ENCODE peak calls at places on chromosome 22, in six cellular contexts. W is IMR-90, G is tibial artery, P is heart left ventricle, Z is heart right ventricle, A is GM12878. C is an unnamed sample.

GRCh38 chr22:27794244-27794643 is 7.3 kb downstream of the MN1 start:
- DNase-seq in W (no peak), G (no peak), P (no peak), Z (no peak), A (no peak), C (no peak)

GRCh38 chr22:31124811-31125465 is 2.2 kb downstream of the INPP5J start:
- DNase-seq in W (no peak), G (no peak), P (no peak), Z (no peak), A (no peak), C (no peak)

GRCh38 chr22:32909561-32910348 is 108.2 kb downstream of the TIMP3 start:
- DNase-seq in W (no peak), G (no peak), P (no peak), Z (no peak), A (no peak), C (no peak)

GRCh38 chr22:29636751-29637150 is 33.3 kb downstream of the NF2 start:
- DNase-seq in W (no peak), G (no peak), P (no peak), Z (no peak), A (no peak), C (no peak)

GRCh38 chr22:30903876-30904460 is 64.6 kb downstream of the MORC2 start:
- DNase-seq in W (no peak), G (no peak), P (no peak), Z (no peak), A (no peak), C (peak; percentile 6)

GRCh38 chr22:29480512-29481264 is 670 bp downstream of the NEFH start:
- DNase-seq in W (peak; percentile 56), G (no peak), P (no peak), Z (no peak), A (peak; percentile 11), C (no peak)

GRCh38 chr22:25021976-25022711 is 69.6 kb downstream of the KIAA1671 start:
- DNase-seq in W (no peak), G (no peak), P (no peak), Z (no peak), A (no peak), C (no peak)

GRCh38 chr22:32531955-32532818 is 57.6 kb downstream of the FBXO7 start:
- DNase-seq in W (peak; percentile 93), G (peak; percentile 89), P (peak; percentile 93), Z (peak; percentile 93), A (no peak), C (peak; percentile 57)

GRCh38 chr22:39139933-39140332 is 12.5 kb downstream of the CBX7 start:
- DNase-seq in W (no peak), G (no peak), P (no peak), Z (no peak), A (no peak), C (no peak)

GRCh38 chr22:32576553-32577255 is 102.1 kb downstream of the FBXO7 start:
- DNase-seq in W (no peak), G (no peak), P (no peak), Z (no peak), A (no peak), C (no peak)

GRCh38 chr22:29314537-29315285 is 786 bp downstream of the RASL10A start:
- DNase-seq in W (no peak), G (peak; percentile 64), P (no peak), Z (no peak), A (no peak), C (peak; percentile 62)

GRCh38 chr22:34781676-34782075 is 284.3 kb upstream of the ISX start:
- DNase-seq in W (no peak), G (no peak), P (no peak), Z (no peak), A (no peak), C (no peak)

GRCh38 chr22:25081409-25081824 is 118.2 kb upstream of the CRYBB3 start:
- DNase-seq in W (peak; percentile 4), G (no peak), P (no peak), Z (no peak), A (no peak), C (peak; percentile 65)

GRCh38 chr22:32587449-32587848 is 112.8 kb downstream of the FBXO7 start:
- DNase-seq in W (no peak), G (no peak), P (no peak), Z (no peak), A (no peak), C (no peak)

GRCh38 chr22:47801541-47802245 is 1039.2 kb downstream of the TBC1D22A start:
- DNase-seq in W (no peak), G (no peak), P (no peak), Z (no peak), A (no peak), C (no peak)
- H3K9me3 ChIP-seq in W (peaks cover 40% of the 10 kb centered on the region), G (no peaks in the 10 kb centered on the region), P (peaks cover 4% of the 10 kb centered on the region), Z (peaks cover 18% of the 10 kb centered on the region), A (no peaks in the 10 kb centered on the region), C (no peaks in the 10 kb centered on the region)

GRCh38 chr22:46681010-46681409 is 57.0 kb downstream of the CERK start:
- DNase-seq in W (no peak), G (no peak), P (no peak), Z (no peak), A (no peak), C (no peak)
- H3K4me1 ChIP-seq in W (peaks cover 14% of the 10 kb centered on the region), G (peaks cover 15% of the 10 kb centered on the region), P (peaks cover 41% of the 10 kb centered on the region), Z (peaks cover 67% of the 10 kb centered on the region), A (peaks cover 24% of the 10 kb centered on the region), C (peaks cover 23% of the 10 kb centered on the region)

GRCh38 chr22:50542416-50542927 is 3.2 kb upstream of the KLHDC7B start:
- DNase-seq in W (no peak), G (no peak), P (no peak), Z (no peak), A (peak; percentile 93), C (peak; percentile 59)
- TF ChIP-seq CTCF in W (no peak), G (no peak), P (no peak), Z (no peak), A (peak; percentile 21), C (no peak)

DNA sequence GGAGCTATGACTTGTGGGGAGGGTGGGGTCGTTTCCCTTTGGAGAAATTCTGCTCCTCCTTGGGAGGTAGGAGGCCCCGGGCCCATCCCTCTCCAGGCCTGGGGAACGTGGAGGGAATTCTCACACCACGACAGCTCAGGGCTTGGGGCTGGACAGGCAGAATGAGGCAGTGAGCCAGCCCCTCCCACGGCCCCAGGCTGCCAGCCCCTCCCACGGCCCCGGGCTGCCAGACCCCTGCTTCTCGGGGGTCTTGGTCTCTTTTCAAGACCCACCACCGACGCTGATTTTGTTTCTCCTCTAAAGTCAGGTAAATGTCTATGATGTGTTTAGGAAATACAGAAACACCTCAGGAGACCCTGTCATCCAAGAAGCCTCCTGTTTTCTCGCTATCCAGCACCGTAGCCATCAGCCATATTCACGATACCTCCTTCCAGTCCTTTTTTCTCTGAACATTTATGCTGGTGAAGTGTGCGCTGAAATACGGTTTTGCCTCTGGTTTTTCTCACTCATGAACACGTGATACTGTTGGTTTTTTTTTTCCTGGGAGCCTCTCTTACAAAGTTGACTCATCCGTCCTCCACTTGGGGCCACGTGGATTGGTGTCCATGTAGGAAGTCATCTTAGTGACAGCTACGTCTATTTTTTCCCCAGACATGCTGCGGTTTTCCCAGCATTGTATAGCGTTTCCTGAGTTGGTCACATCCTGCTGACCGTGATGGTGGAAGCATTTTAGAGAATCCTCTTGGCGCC is 1219.6 kb downstream of the BRD1 start:
- DNase-seq in W (no peak), G (no peak), P (no peak), Z (no peak), A (no peak), C (no peak)
- H3K9me3 ChIP-seq in W (peaks cover 66% of the 10 kb centered on the region), G (no peaks in the 10 kb centered on the region), P (no peaks in the 10 kb centered on the region), Z (peaks cover 17% of the 10 kb centered on the region), A (no peaks in the 10 kb centered on the region), C (no peaks in the 10 kb centered on the region)

GRCh38 chr22:44746061-44746789 is 6.2 kb upstream of the ARHGAP8 start:
- DNase-seq in W (no peak), G (no peak), P (no peak), Z (no peak), A (no peak), C (no peak)

GRCh38 chr22:44748524-44748923 is 3.9 kb upstream of the ARHGAP8 start:
- DNase-seq in W (no peak), G (no peak), P (no peak), Z (no peak), A (no peak), C (peak; percentile 20)

GRCh38 chr22:44750481-44750880 is 1.9 kb upstream of the ARHGAP8 start:
- DNase-seq in W (no peak), G (no peak), P (no peak), Z (no peak), A (no peak), C (no peak)

GRCh38 chr22:44743804-44744211 is 8.6 kb upstream of the ARHGAP8 start:
- DNase-seq in W (peak; percentile 80), G (no peak), P (no peak), Z (no peak), A (no peak), C (no peak)

GRCh38 chr22:44746836-44747519 is 5.4 kb upstream of the ARHGAP8 start:
- DNase-seq in W (peak; percentile 69), G (no peak), P (no peak), Z (no peak), A (no peak), C (peak; percentile 79)
- H3K4me1 ChIP-seq in W (peaks cover 20% of the 10 kb centered on the region), G (no peaks in the 10 kb centered on the region), P (no peaks in the 10 kb centered on the region), Z (no peaks in the 10 kb centered on the region), A (no peaks in the 10 kb centered on the region), C (peaks cover 27% of the 10 kb centered on the region)

DNA sequence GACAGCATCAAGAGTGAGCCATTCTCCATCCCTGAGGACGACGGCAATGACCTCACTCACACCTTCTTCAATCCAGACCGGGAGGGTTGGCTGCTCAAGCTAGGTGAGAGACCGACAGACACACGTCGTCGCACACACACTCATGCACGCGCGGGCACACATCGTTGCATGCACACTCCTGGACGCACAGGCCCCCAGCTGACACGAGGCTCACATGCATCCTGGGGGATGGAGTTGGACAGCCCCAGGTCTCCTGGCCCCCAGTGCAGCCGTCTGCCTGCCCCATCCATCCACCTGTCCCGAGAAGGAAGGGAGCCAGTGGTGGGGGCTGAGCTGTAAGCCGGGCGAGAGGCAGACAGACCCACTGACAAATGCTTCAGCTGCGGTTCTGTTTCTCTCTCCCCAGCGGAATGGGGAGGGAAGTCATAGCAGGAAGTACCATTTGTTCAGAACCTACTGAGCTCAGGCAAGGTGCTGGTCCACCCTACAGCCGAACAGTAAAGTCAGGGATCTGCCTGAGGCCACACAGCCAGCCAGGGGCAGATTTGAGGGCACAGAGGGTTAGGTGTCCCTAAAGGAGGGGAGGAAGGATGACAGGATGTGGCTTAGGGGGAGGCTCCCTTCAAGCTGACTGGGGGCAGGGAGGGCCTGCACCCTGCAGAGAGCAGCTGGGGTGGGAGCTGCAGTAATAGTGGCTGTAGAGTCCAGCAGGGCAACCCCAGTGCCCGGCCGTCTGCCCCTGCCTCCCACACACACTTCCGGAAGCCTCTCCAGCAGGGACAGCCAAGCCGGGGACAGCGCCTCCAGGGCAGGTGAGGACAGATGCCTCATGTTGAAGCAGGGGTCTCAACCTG is 27.1 kb downstream of the CYTH4 start:
- DNase-seq in W (no peak), G (no peak), P (no peak), Z (no peak), A (peak; percentile 55), C (no peak)
- TF ChIP-seq CTCF in W (no peak), G (no peak), P (no peak), Z (no peak), A (no peak), C (no peak)

C was measured in mucosa of descending colon.